ENCODE peak calls at places on chromosomes 12 and 14, in seven cellular contexts. S is endodermal cell, G is spleen, M is astrocyte of the spinal cord, E is fibroblast of the aortic adventitia, W is Peyer's patch, R is PC-9. A is an unnamed sample.

GRCh38 chr14:101828038-101828437 is 66.5 kb downstream of the PPP2R5C start:
- DNase-seq in S (no peak), G (no peak), M (no peak), E (peak; percentile 48), W (no peak), R (no peak), A (no peak)

GRCh38 chr14:105092124-105092911 is 27.1 kb upstream of the GPR132 start:
- DNase-seq in S (peak; percentile 71), G (peak; percentile 79), M (no peak), E (no peak), W (no peak), R (peak; percentile 38), A (no peak)

GRCh38 chr14:59772252-59772651 is 98.3 kb downstream of the RTN1 start:
- DNase-seq in S (no peak), G (no peak), M (no peak), E (no peak), W (no peak), R (no peak), A (peak; percentile 22)

GRCh38 chr14:91237219-91237618 is 7.3 kb downstream of the GPR68 start:
- DNase-seq in S (no peak), G (no peak), M (peak; percentile 88), E (peak; percentile 46), W (no peak), R (no peak), A (peak; percentile 71)

GRCh38 chr12:47903151-47903611 is 1.6 kb downstream of the VDR start:
- DNase-seq in S (peak; percentile 43), G (no peak), M (peak; percentile 88), E (peak; percentile 96), W (no peak), R (peak; percentile 21), A (peak; percentile 70)

GRCh38 chr14:92615451-92615850 is 101.9 kb downstream of the RIN3 start:
- DNase-seq in S (peak; percentile 59), G (peak; percentile 90), M (no peak), E (no peak), W (peak; percentile 69), R (no peak), A (no peak)

GRCh38 chr12:97151481-97151880 is 244.4 kb downstream of the NEDD1 start:
- DNase-seq in S (no peak), G (no peak), M (peak; percentile 87), E (no peak), W (no peak), R (no peak), A (no peak)

GRCh38 chr14:105944632-105945610 is 418.5 kb downstream of the TMEM121 start:
- DNase-seq in S (peak; percentile 58), G (peak; percentile 89), M (no peak), E (no peak), W (peak; percentile 71), R (peak; percentile 47), A (no peak)

GRCh38 chr12:123227581-123228258 is 5.2 kb downstream of the MPHOSPH9 start:
- DNase-seq in S (no peak), G (no peak), M (no peak), E (no peak), W (no peak), R (no peak), A (no peak)

GRCh38 chr12:71567562-71567961 is 96.1 kb downstream of the ZFC3H1 start:
- DNase-seq in S (no peak), G (no peak), M (no peak), E (no peak), W (no peak), R (no peak), A (no peak)

DNA sequence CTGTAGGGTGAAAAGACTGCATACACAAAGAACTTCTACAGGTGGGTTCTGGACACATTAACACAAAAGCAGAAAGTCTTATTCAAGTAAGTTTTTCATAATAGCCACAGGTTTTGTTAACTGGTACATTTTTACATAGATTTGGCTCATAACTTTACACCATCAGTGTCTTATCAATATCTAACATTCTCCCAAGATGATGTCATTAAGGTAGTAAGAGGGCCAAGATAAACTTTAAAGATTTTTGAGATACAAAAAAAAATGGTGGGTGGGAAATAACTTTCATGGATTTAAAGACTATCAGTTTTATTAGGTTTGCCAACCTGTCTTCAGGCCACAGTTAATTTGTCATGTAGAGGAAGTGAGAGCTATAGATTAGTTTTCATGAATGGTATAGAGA is 1.7 kb downstream of the SUPT16H start:
- DNase-seq in S (no peak), G (no peak), M (no peak), E (peak; percentile 21), W (no peak), R (no peak), A (no peak)
- H3K4me3 ChIP-seq in S (peak overlapping the region; percentile 99), G (no peak overlapping the region), M (no peak overlapping the region), E (peak overlapping the region; percentile 32), W (no peak overlapping the region), R (peak overlapping the region; percentile 92), A (no peak overlapping the region)

GRCh38 chr14:68085742-68086141 is 266.2 kb downstream of the RAD51B start:
- DNase-seq in S (peak; percentile 48), G (no peak), M (no peak), E (no peak), W (no peak), R (no peak), A (no peak)

GRCh38 chr14:68079941-68080697 is 260.5 kb downstream of the RAD51B start:
- DNase-seq in S (no peak), G (no peak), M (no peak), E (no peak), W (no peak), R (no peak), A (no peak)

GRCh38 chr14:68081489-68081888 is 261.9 kb downstream of the RAD51B start:
- DNase-seq in S (no peak), G (no peak), M (no peak), E (no peak), W (no peak), R (no peak), A (no peak)

GRCh38 chr14:68082698-68083291 is 263.2 kb downstream of the RAD51B start:
- DNase-seq in S (no peak), G (no peak), M (no peak), E (no peak), W (no peak), R (no peak), A (no peak)

DNA sequence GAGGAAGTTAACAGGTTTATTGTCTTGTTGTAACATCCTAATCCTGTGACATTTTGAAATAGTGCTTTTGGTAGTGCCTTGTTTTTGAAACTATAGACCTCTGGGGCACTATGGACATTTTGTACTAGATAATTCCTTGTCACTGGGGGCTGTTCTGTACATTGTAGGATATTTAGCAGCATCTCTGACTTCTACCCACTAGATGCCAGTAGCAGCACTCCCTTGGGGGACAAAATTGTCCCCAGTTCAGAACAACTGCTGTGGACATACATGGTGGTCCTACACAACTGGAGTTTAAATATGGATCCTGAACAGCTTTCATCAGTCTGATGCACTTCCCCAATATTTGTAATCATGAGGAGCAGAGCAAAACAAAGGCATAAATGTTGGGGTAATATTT is 264.7 kb downstream of the RAD51B start:
- DNase-seq in S (no peak), G (no peak), M (peak; percentile 41), E (peak; percentile 25), W (no peak), R (no peak), A (peak; percentile 43)
- TF ChIP-seq CTCF in S (peak; percentile 55), G (no peak), M (peak; percentile 44), E (peak; percentile 21), W (no peak), R (peak; percentile 28), A (no peak)

GRCh38 chr14:21309238-21309636 is 29.4 kb downstream of the RPGRIP1 start:
- DNase-seq in S (no peak), G (no peak), M (no peak), E (no peak), W (no peak), R (no peak), A (no peak)

GRCh38 chr14:21308479-21309237 is 28.8 kb downstream of the RPGRIP1 start:
- DNase-seq in S (peak; percentile 97), G (peak; percentile 89), M (peak; percentile 75), E (peak; percentile 28), W (peak; percentile 90), R (peak; percentile 84), A (peak; percentile 80)

GRCh38 chr14:21307641-21308040 is 27.8 kb downstream of the RPGRIP1 start:
- DNase-seq in S (no peak), G (no peak), M (no peak), E (no peak), W (no peak), R (no peak), A (no peak)

GRCh38 chr14:21309956-21310355 is 30.1 kb downstream of the RPGRIP1 start:
- DNase-seq in S (no peak), G (no peak), M (no peak), E (no peak), W (no peak), R (no peak), A (no peak)

GRCh38 chr14:21308132-21308478 is 28.2 kb downstream of the RPGRIP1 start:
- DNase-seq in S (no peak), G (no peak), M (no peak), E (no peak), W (no peak), R (no peak), A (no peak)
- H3K4me3 ChIP-seq in S (peak overlapping the region; percentile 79), G (peak overlapping the region; percentile 7), M (peak overlapping the region; percentile 29), E (no peak overlapping the region), W (peak overlapping the region; percentile 21), R (peak overlapping the region; percentile 70), A (no peak overlapping the region)

GRCh38 chr12:66143868-66144267 is 13.3 kb upstream of the LLPH start:
- DNase-seq in S (no peak), G (no peak), M (no peak), E (no peak), W (no peak), R (no peak), A (no peak)

GRCh38 chr12:66140726-66141125 is 10.2 kb upstream of the LLPH start:
- DNase-seq in S (no peak), G (no peak), M (no peak), E (no peak), W (no peak), R (no peak), A (no peak)

GRCh38 chr12:66149702-66150398 is 19.3 kb upstream of the LLPH start:
- DNase-seq in S (peak; percentile 55), G (no peak), M (no peak), E (no peak), W (no peak), R (no peak), A (peak; percentile 27)

GRCh38 chr12:66141299-66141698 is 10.7 kb upstream of the LLPH start:
- DNase-seq in S (no peak), G (no peak), M (no peak), E (no peak), W (no peak), R (no peak), A (no peak)

GRCh38 chr12:66144796-66145754 is 14.5 kb upstream of the LLPH start:
- DNase-seq in S (peak; percentile 66), G (no peak), M (peak; percentile 67), E (peak; percentile 89), W (no peak), R (peak; percentile 27), A (peak; percentile 95)
- TF ChIP-seq CTCF in S (peak; percentile 91), G (peak; percentile 59), M (peak; percentile 55), E (peak; percentile 62), W (no peak), R (peak; percentile 75), A (peak; percentile 63)

A was measured in cardiac fibroblast.